ENCODE peak calls at places on chromosomes 7 and 10, in six cellular contexts. I, E, L, C, M and Y are unnamed samples.
A peak's percentile ranks its signal among the peaks of the same experiment; 100 is the strongest.

GRCh38 chr7:134355925-134356324 is 39.2 kb upstream of the SLC35B4 start:
- DNase-seq in I (no peak), E (no peak), L (no peak), C (no peak), M (no peak), Y (no peak)

GRCh38 chr7:118311121-118311803 is 86.8 kb downstream of the ANKRD7 start:
- DNase-seq in I (no peak), E (no peak), L (no peak), C (no peak), M (peak; percentile 88), Y (no peak)

GRCh38 chr7:13067036-13067435 is 379.6 kb downstream of the ARL4A start:
- DNase-seq in I (peak; percentile 47), E (no peak), L (no peak), C (no peak), M (no peak), Y (no peak)

GRCh38 chr7:149723082-149723767 is 50.2 kb downstream of the ZNF467 start:
- DNase-seq in I (no peak), E (no peak), L (no peak), C (no peak), M (no peak), Y (no peak)

GRCh38 chr7:4239991-4240812 is 441.9 kb upstream of the FOXK1 start:
- DNase-seq in I (no peak), E (no peak), L (no peak), C (no peak), M (no peak), Y (no peak)

GRCh38 chr10:52740913-52741675 is 31.5 kb downstream of the MBL2 start:
- DNase-seq in I (peak; percentile 86), E (peak; percentile 17), L (peak; percentile 94), C (peak; percentile 53), M (peak; percentile 65), Y (peak; percentile 55)

GRCh38 chr7:99560834-99561734 is 2.6 kb downstream of the ZNF655 start:
- DNase-seq in I (no peak), E (no peak), L (no peak), C (no peak), M (no peak), Y (no peak)

GRCh38 chr10:132476146-132477065 is 61.2 kb upstream of the INPP5A start:
- DNase-seq in I (no peak), E (no peak), L (no peak), C (no peak), M (no peak), Y (no peak)

GRCh38 chr10:91378061-91378460 is 32.1 kb upstream of the HECTD2 start:
- DNase-seq in I (no peak), E (peak; percentile 13), L (no peak), C (no peak), M (peak; percentile 12), Y (no peak)

GRCh38 chr7:19464241-19464640 is 244.6 kb downstream of the POLR1F start:
- DNase-seq in I (no peak), E (peak; percentile 36), L (no peak), C (no peak), M (peak; percentile 87), Y (no peak)

GRCh38 chr7:156640949-156641485 is 443 bp downstream of the RNF32 start:
- DNase-seq in I (no peak), E (peak; percentile 57), L (no peak), C (peak; percentile 41), M (no peak), Y (no peak)

GRCh38 chr10:6213257-6213905 is 10.6 kb downstream of the PFKFB3 start:
- DNase-seq in I (no peak), E (no peak), L (no peak), C (no peak), M (no peak), Y (no peak)

GRCh38 chr10:11823122-11823988 is at the start of gene PROSER2:
- DNase-seq in I (peak; percentile 39), E (peak; percentile 52), L (peak; percentile 76), C (peak; percentile 26), M (peak; percentile 61), Y (peak; percentile 41)

GRCh38 chr10:85565381-85565780 is 801.2 kb downstream of the GRID1 start:
- DNase-seq in I (peak; percentile 40), E (no peak), L (no peak), C (no peak), M (no peak), Y (no peak)

GRCh38 chr7:105141068-105141467 is 127.1 kb downstream of the KMT2E start:
- DNase-seq in I (peak; percentile 66), E (peak; percentile 54), L (no peak), C (no peak), M (peak; percentile 48), Y (peak; percentile 39)

GRCh38 chr7:35757574-35757973 is 43.3 kb upstream of the SEPTIN7 start:
- DNase-seq in I (no peak), E (no peak), L (no peak), C (no peak), M (no peak), Y (no peak)

GRCh38 chr7:136064098-136064497 is 86.9 kb upstream of the MTPN start:
- DNase-seq in I (no peak), E (no peak), L (no peak), C (no peak), M (peak; percentile 43), Y (no peak)

GRCh38 chr7:115707684-115708341 is 322.8 kb downstream of the TFEC start:
- DNase-seq in I (no peak), E (no peak), L (no peak), C (no peak), M (no peak), Y (no peak)

GRCh38 chr7:7251742-7252141 is 69.4 kb downstream of the C1GALT1 start:
- DNase-seq in I (no peak), E (no peak), L (no peak), C (no peak), M (no peak), Y (no peak)

GRCh38 chr7:157574120-157574519 is 237.3 kb downstream of the DNAJB6 start:
- DNase-seq in I (no peak), E (no peak), L (no peak), C (no peak), M (no peak), Y (no peak)

GRCh38 chr10:26737730-26738129 is 40.2 kb downstream of the PDSS1 start:
- DNase-seq in I (no peak), E (peak; percentile 55), L (no peak), C (peak; percentile 58), M (peak; percentile 34), Y (no peak)

GRCh38 chr7:36677769-36678435 is 46.4 kb downstream of the AOAH start:
- DNase-seq in I (no peak), E (no peak), L (no peak), C (no peak), M (no peak), Y (no peak)

GRCh38 chr7:31695856-31696255 is 8.8 kb downstream of the PPP1R17 start:
- DNase-seq in I (no peak), E (no peak), L (no peak), C (peak; percentile 2), M (peak; percentile 3), Y (no peak)

GRCh38 chr7:3552499-3552898 is 251.4 kb downstream of the SDK1 start:
- DNase-seq in I (no peak), E (peak; percentile 6), L (no peak), C (no peak), M (no peak), Y (no peak)

GRCh38 chr10:132974886-132975881 is 32.8 kb upstream of the CFAP46 start:
- DNase-seq in I (no peak), E (no peak), L (no peak), C (no peak), M (no peak), Y (no peak)

GRCh38 chr7:126840869-126841268 is 411.9 kb downstream of the GRM8 start:
- DNase-seq in I (no peak), E (no peak), L (no peak), C (no peak), M (no peak), Y (no peak)

GRCh38 chr7:98215561-98216495 is 4.6 kb downstream of the BHLHA15 start:
- DNase-seq in I (no peak), E (no peak), L (no peak), C (no peak), M (no peak), Y (no peak)

GRCh38 chr7:98214811-98215321 is 3.6 kb downstream of the BHLHA15 start:
- DNase-seq in I (no peak), E (no peak), L (no peak), C (no peak), M (no peak), Y (no peak)

GRCh38 chr7:98217623-98218582 is 6.7 kb downstream of the BHLHA15 start:
- DNase-seq in I (no peak), E (no peak), L (no peak), C (no peak), M (no peak), Y (no peak)

GRCh38 chr7:98213874-98214810 is 2.9 kb downstream of the BHLHA15 start:
- DNase-seq in I (no peak), E (no peak), L (no peak), C (peak; percentile 40), M (no peak), Y (no peak)

GRCh38 chr7:98216941-98217622 is 5.8 kb downstream of the BHLHA15 start:
- DNase-seq in I (no peak), E (no peak), L (no peak), C (no peak), M (no peak), Y (no peak)
- H3K14ac ChIP-seq in I (no peak overlapping the region), E (no peak overlapping the region), L (no peak overlapping the region), C (no peak overlapping the region), M (no peak overlapping the region), Y (no peak overlapping the region)

GRCh38 chr7:129949292-129950133 is 3.2 kb downstream of the UBE2H start:
- DNase-seq in I (peak; percentile 39), E (peak; percentile 85), L (peak; percentile 52), C (peak; percentile 71), M (peak; percentile 91), Y (peak; percentile 60)
- H4K8ac ChIP-seq in I (no peak overlapping the region), E (peak overlapping the region; percentile 10), L (no peak overlapping the region), C (peak overlapping the region; percentile 51), M (peak overlapping the region; percentile 29), Y (no peak overlapping the region)

DNA sequence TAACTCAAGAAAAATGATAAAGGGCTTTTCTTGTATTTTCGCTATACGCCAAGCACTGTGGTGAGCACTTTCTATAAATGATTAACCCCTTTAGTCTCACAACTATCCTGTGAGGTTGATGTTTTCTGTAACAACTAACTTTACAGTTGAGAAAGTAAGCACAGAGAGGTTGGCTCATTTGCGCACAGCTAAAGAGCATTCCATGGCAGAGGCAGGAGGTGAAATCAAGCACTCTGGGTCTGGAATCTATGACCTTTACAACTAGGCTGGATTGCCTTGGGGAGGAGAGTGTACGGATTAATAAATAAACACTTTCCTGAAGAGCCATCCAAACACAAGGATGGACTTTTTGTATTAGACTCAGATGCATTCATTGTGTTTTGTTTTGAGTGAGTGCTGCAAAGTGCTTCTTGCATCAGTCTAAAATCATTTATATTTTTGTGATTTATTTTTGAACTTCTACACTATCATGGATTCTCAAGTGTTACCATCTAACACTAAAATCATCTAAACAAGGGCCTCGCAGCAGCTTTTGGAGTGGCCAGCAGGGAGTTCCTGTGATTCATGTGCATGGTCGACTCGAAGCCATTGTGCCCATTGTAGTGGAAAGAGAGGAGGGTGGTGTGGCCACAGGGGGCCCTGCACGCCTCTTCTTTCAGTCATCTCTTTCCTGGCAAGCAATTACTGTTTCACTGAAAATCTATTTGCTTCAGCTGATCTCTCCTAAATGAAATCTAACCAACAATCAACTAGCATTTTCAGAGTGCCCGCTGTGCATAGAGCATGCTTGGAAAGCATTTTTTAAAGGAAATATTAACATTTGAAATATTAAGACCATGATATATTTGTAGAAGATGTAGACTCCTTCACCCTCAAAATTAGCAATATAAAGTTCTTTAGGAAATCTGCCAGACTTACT is 633.4 kb upstream of the COBL start:
- DNase-seq in I (peak; percentile 91), E (no peak), L (peak; percentile 62), C (no peak), M (no peak), Y (peak; percentile 63)
- H2BK120ac ChIP-seq in I (no peak overlapping the region), E (no peak overlapping the region), L (peak overlapping the region; percentile 98), C (no peak overlapping the region), M (no peak overlapping the region), Y (no peak overlapping the region)

GRCh38 chr10:97923057-97923456 is 73.4 kb downstream of the GOLGA7B start:
- DNase-seq in I (no peak), E (no peak), L (no peak), C (no peak), M (no peak), Y (no peak)
- H3K14ac ChIP-seq in I (peak overlapping the region; percentile 25), E (no peak overlapping the region), L (no peak overlapping the region), C (no peak overlapping the region), M (no peak overlapping the region), Y (no peak overlapping the region)